ENCODE peak calls at places on chromosomes 5 and 9, in six cellular contexts. I is NCI-H1105; F is aorta; E is NT2/D1; P is stimulated activated CD8-positive, alpha-beta memory T cell treated with anti-CD3 and anti-CD28 coated beads, Interleukin-4, amount 100 ng/mL, for 1 hour; C is 8988T. H is an unnamed sample.

GRCh38 chr5:106876665-106877194 is 794.0 kb downstream of the EFNA5 start:
- DNase-seq in E (peak; percentile 6), I (no peak), F (no peak), P (no peak), C (no peak), H (no peak)

GRCh38 chr5:989961-990530 is 18.6 kb upstream of the NKD2 start:
- DNase-seq in C (no peak), F (peak; percentile 86), P (no peak), E (no peak), I (no peak), H (no peak)

GRCh38 chr9:30382271-30382670 is 2002.2 kb upstream of the ACO1 start:
- DNase-seq in F (no peak), P (no peak), E (no peak), I (no peak), C (no peak), H (no peak)

GRCh38 chr5:56159521-56159947 is 73.6 kb downstream of the ANKRD55 start:
- DNase-seq in I (no peak), E (no peak), P (no peak), F (no peak), C (no peak), H (no peak)

GRCh38 chr9:129459550-129460322 is 161.2 kb downstream of the C9orf50 start:
- DNase-seq in I (no peak), E (no peak), C (no peak), P (no peak), F (no peak), H (no peak)

GRCh38 chr5:159928122-159928960 is 12.1 kb downstream of the ADRA1B start:
- DNase-seq in P (no peak), I (no peak), E (no peak), C (peak; percentile 49), F (peak; percentile 59), H (no peak)

GRCh38 chr5:75358117-75358516 is 21.1 kb downstream of the HMGCR start:
- DNase-seq in C (no peak), P (no peak), E (no peak), I (no peak), F (no peak), H (no peak)

GRCh38 chr5:113520429-113520828 is 6.9 kb downstream of the YTHDC2 start:
- DNase-seq in E (no peak), I (no peak), C (no peak), F (no peak), P (no peak), H (no peak)

GRCh38 chr5:134132372-134133212 is 18.1 kb downstream of the TCF7 start:
- DNase-seq in P (peak; percentile 47), I (no peak), E (no peak), F (peak; percentile 54), C (no peak), H (no peak)

GRCh38 chr9:87569008-87569908 is 71.6 kb downstream of the DAPK1 start:
- DNase-seq in C (no peak), P (no peak), F (no peak), E (no peak), I (no peak), H (peak; percentile 38)

GRCh38 chr5:39580702-39581498 is 156.1 kb upstream of the DAB2 start:
- DNase-seq in P (no peak), E (no peak), I (no peak), F (no peak), C (no peak), H (no peak)

GRCh38 chr9:96565684-96566360 is 53.8 kb downstream of the CDC14B start:
- DNase-seq in C (no peak), F (no peak), P (no peak), E (no peak), I (no peak), H (peak; percentile 30)

GRCh38 chr9:137380606-137381005 is 42.4 kb downstream of the EXD3 start:
- DNase-seq in I (no peak), P (no peak), F (peak; percentile 19), C (no peak), E (no peak), H (no peak)

GRCh38 chr5:68730220-68731010 is 363.4 kb upstream of the SLC30A5 start:
- DNase-seq in E (no peak), I (no peak), C (peak; percentile 15), P (no peak), F (peak; percentile 53), H (peak; percentile 9)

GRCh38 chr9:129646654-129647053 is 4.7 kb upstream of the ASB6 start:
- DNase-seq in E (no peak), C (no peak), P (no peak), F (no peak), I (no peak), H (no peak)

GRCh38 chr5:108801776-108802175 is 54.1 kb downstream of the FER start:
- DNase-seq in C (no peak), F (no peak), E (no peak), P (no peak), I (no peak), H (no peak)

H was measured in HuH-7.